ENCODE peak calls at places on chromosomes 4 and X, in nine cellular contexts. N, D, X, F, Z, P, J, O and B are unnamed samples. For H3K9me3, the result is how much of the 10 kb centered on the place peaks cover.

GRCh38 chrX:72314242-72314641 is 8.5 kb upstream of the CITED1 start:
- DNase-seq in J (no peak), D (no peak), P (no peak), Z (no peak), N (no peak), F (no peak), X (no peak), O (no peak), B (no peak)

GRCh38 chr4:3489451-3489962 is 26.4 kb downstream of the DOK7 start:
- DNase-seq in N (no peak), P (no peak), X (no peak), O (no peak), F (no peak), J (no peak), Z (no peak), D (no peak), B (no peak)

GRCh38 chr4:81786063-81786763 is 314.5 kb upstream of the RASGEF1B start:
- DNase-seq in F (no peak), O (no peak), X (no peak), D (no peak), N (peak), P (peak), Z (no peak), J (no peak), B (no peak)

GRCh38 chr4:152103181-152103901 is 342.5 kb upstream of the GATB start:
- DNase-seq in F (no peak), Z (no peak), N (no peak), D (no peak), J (no peak), O (no peak), X (no peak), P (no peak), B (no peak)

GRCh38 chrX:10033360-10034007 is 66.3 kb downstream of the CLDN34 start:
- DNase-seq in D (no peak), Z (no peak), N (no peak), O (no peak), J (no peak), P (no peak), X (peak), F (no peak), B (no peak)

GRCh38 chr4:184806711-184807110 is 19.1 kb downstream of the ACSL1 start:
- DNase-seq in Z (no peak), X (no peak), F (no peak), N (no peak), J (no peak), O (no peak), P (no peak), D (no peak), B (no peak)

GRCh38 chr4:40562208-40562607 is 67.5 kb downstream of the RBM47 start:
- DNase-seq in X (no peak), J (no peak), P (no peak), O (no peak), D (no peak), N (no peak), Z (no peak), F (no peak), B (no peak)

GRCh38 chr4:4990857-4991540 is 28.3 kb downstream of the CYTL1 start:
- DNase-seq in O (peak), X (peak), F (peak), N (peak), P (peak), Z (peak), J (peak), D (no peak), B (peak)

GRCh38 chr4:185115827-185116232 is 27.2 kb upstream of the SLC25A4 start:
- DNase-seq in X (peak), N (peak), Z (peak), J (peak), P (peak), D (no peak), F (peak), O (no peak), B (peak)

GRCh38 chrX:39809326-39809725 is 288.4 kb downstream of the BCOR start:
- DNase-seq in D (no peak), X (peak), P (no peak), N (no peak), Z (no peak), J (no peak), O (no peak), F (no peak), B (no peak)

GRCh38 chrX:121733514-121733913 is 686.1 kb downstream of the GLUD2 start:
- DNase-seq in D (no peak), Z (no peak), X (no peak), J (no peak), N (no peak), P (no peak), F (no peak), O (no peak), B (no peak)

GRCh38 chr4:95980877-95981360 is 141.0 kb downstream of the PDHA2 start:
- DNase-seq in D (no peak), N (no peak), J (no peak), Z (no peak), O (no peak), F (no peak), X (no peak), P (no peak), B (no peak)

GRCh38 chr4:95190751-95191436 is 357.9 kb downstream of the UNC5C start:
- DNase-seq in J (peak), P (no peak), F (no peak), Z (no peak), O (no peak), N (no peak), D (no peak), X (no peak), B (no peak)

GRCh38 chrX:3655181-3655580 is 58.3 kb downstream of the PRKX start:
- DNase-seq in Z (no peak), X (no peak), F (no peak), O (no peak), J (no peak), P (no peak), D (no peak), N (no peak), B (no peak)

GRCh38 chr4:105474110-105474518 is 252 bp upstream of the PPA2 start:
- DNase-seq in J (peak), O (peak), X (peak), D (no peak), F (no peak), N (no peak), P (peak), Z (peak), B (peak)

GRCh38 chrX:104523858-104524257 is 42.1 kb upstream of the IL1RAPL2 start:
- DNase-seq in O (no peak), D (no peak), J (no peak), F (no peak), N (no peak), Z (no peak), P (no peak), X (no peak), B (no peak)

GRCh38 chr4:35725131-35725530 is 519.2 kb downstream of the ARAP2 start:
- DNase-seq in X (no peak), N (no peak), D (no peak), J (no peak), F (no peak), Z (no peak), P (no peak), O (no peak), B (no peak)

GRCh38 chr4:116501954-116502353 is 583.4 kb downstream of the TRAM1L1 start:
- DNase-seq in Z (no peak), X (no peak), O (no peak), D (no peak), P (no peak), J (no peak), F (no peak), N (no peak), B (no peak)

GRCh38 chrX:44891642-44892041 is 18.7 kb downstream of the KDM6A start:
- DNase-seq in F (no peak), N (no peak), P (no peak), Z (no peak), X (no peak), J (no peak), O (no peak), D (no peak), B (no peak)

GRCh38 chr4:56241500-56241899 is 145.8 kb downstream of the AASDH start:
- DNase-seq in F (peak), Z (no peak), D (no peak), X (no peak), N (peak), P (peak), O (no peak), J (no peak), B (no peak)

GRCh38 chr4:1204286-1204827 is 32.0 kb upstream of the SPON2 start:
- DNase-seq in J (no peak), Z (no peak), F (peak), O (no peak), D (no peak), N (peak), P (peak), X (no peak), B (peak)

GRCh38 chr4:108783666-108784463 is 21.0 kb upstream of the ETNPPL start:
- DNase-seq in P (no peak), D (no peak), J (no peak), X (no peak), N (peak), O (no peak), Z (no peak), F (no peak), B (no peak)

GRCh38 chr4:98527528-98527927 is 130.9 kb downstream of the TSPAN5 start:
- DNase-seq in F (no peak), D (no peak), P (no peak), Z (no peak), X (peak), O (no peak), J (no peak), N (no peak), B (no peak)

GRCh38 chrX:134718329-134719317 is 60.4 kb upstream of the PLAC1 start:
- DNase-seq in Z (no peak), O (no peak), J (peak), N (peak), P (no peak), X (peak), F (no peak), D (peak), B (no peak)

GRCh38 chr4:1309261-1310010 is 19.7 kb downstream of the MAEA start:
- DNase-seq in N (peak), O (peak), P (peak), F (peak), Z (peak), D (peak), J (peak), X (peak), B (peak)

GRCh38 chrX:105375816-105376215 is 155.3 kb upstream of the TEX13A start:
- DNase-seq in X (no peak), D (no peak), N (no peak), O (no peak), F (no peak), Z (no peak), J (no peak), P (no peak), B (no peak)

GRCh38 chrX:153457136-153457825 is 11.4 kb upstream of the TREX2 start:
- DNase-seq in X (no peak), Z (no peak), D (no peak), N (no peak), P (no peak), F (no peak), O (no peak), J (no peak), B (no peak)

GRCh38 chrX:42524374-42524773 is 253.6 kb downstream of the PPP1R2C start:
- DNase-seq in D (no peak), P (no peak), N (no peak), J (no peak), O (no peak), F (no peak), X (peak), Z (no peak), B (no peak)

GRCh38 chr4:74439952-74440351 is 5.0 kb upstream of the AREG start:
- DNase-seq in J (no peak), X (no peak), Z (no peak), N (no peak), O (no peak), P (no peak), F (no peak), D (no peak), B (no peak)

GRCh38 chr4:650951-651883 is 22.9 kb downstream of the ATP5ME start:
- DNase-seq in P (no peak), X (no peak), O (no peak), J (no peak), D (no peak), N (no peak), F (no peak), Z (no peak), B (no peak)

GRCh38 chrX:130163350-130163851 is 2.2 kb downstream of the AIFM1 start:
- DNase-seq in X (no peak), O (no peak), Z (no peak), D (no peak), F (no peak), N (no peak), P (no peak), J (no peak), B (no peak)

GRCh38 chr4:52813546-52813945 is 48.6 kb upstream of the RASL11B start:
- DNase-seq in P (no peak), Z (no peak), X (no peak), F (no peak), N (no peak), O (no peak), J (no peak), D (no peak), B (no peak)

GRCh38 chr4:175770555-175770954 is 41.5 kb downstream of the GPM6A start:
- DNase-seq in N (no peak), O (no peak), Z (no peak), X (no peak), D (no peak), J (no peak), F (no peak), P (no peak), B (no peak)

GRCh38 chrX:1400731-1401471 is 9.0 kb upstream of the SLC25A6 start:
- DNase-seq in X (no peak), J (no peak), N (no peak), F (peak), O (no peak), Z (peak), P (no peak), D (no peak), B (no peak)

GRCh38 chrX:111375747-111376146 is 36.2 kb downstream of the DCX start:
- DNase-seq in O (no peak), J (no peak), D (no peak), F (no peak), N (no peak), Z (no peak), X (no peak), P (no peak), B (no peak)

GRCh38 chr4:186669159-186669720 is 54.4 kb downstream of the FAT1 start:
- DNase-seq in F (no peak), O (no peak), N (peak), P (no peak), Z (no peak), J (no peak), X (peak), D (no peak), B (no peak)

GRCh38 chrX:125694171-125694570 is 374.5 kb downstream of the TEX13C start:
- DNase-seq in X (no peak), F (no peak), N (no peak), P (no peak), Z (no peak), O (no peak), J (no peak), D (no peak), B (no peak)

GRCh38 chr4:18578307-18578706 is 556.8 kb upstream of the LCORL start:
- DNase-seq in Z (no peak), J (no peak), D (no peak), X (no peak), F (no peak), O (no peak), P (no peak), N (no peak), B (no peak)
- H3K9me3 ChIP-seq in Z (under half), J (under half), D (under half), X (under half), F (under half), O (under half), P (under half), N (under half), B (under half)

GRCh38 chr4:127875791-127876190 is 4.9 kb upstream of the PLK4 start:
- DNase-seq in J (no peak), N (no peak), Z (no peak), O (no peak), P (no peak), F (no peak), X (no peak), D (no peak), B (no peak)

GRCh38 chr4:127881565-127881869 is 824 bp downstream of the PLK4 start:
- DNase-seq in F (no peak), J (no peak), D (no peak), Z (no peak), N (no peak), O (no peak), X (no peak), P (no peak), B (no peak)

GRCh38 chr4:127880764-127881564 is at the start of gene PLK4:
- DNase-seq in N (peak), O (peak), J (peak), P (peak), Z (peak), D (peak), X (peak), F (peak), B (peak)
- TF ChIP-seq POLR2A in N (no peak), O (no peak), J (peak), P (no peak), Z (no peak), D (peak), X (peak), F (no peak), B (no peak)

DNA sequence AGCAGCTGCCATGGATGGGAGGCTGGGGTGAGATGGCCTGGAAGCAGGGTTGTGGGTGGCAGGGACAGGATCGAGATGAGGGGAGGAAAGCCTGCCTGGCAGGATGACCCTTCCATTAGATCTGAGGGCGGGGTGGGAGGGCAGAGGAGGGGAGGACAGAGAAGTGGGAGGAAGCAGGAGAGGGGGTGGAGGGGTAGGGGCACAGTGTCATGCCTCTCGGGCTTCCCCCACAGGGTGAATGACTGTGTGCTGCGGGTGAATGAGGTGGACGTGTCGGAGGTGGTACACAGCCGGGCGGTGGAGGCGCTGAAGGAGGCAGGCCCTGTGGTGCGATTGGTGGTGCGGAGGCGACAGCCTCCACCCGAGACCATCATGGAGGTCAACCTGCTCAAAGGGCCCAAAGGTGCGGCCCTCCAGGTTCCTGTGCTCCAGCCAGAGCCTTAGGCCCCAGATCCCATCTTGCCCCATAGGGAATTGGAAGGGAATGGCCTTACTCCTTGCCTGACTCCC is 4.9 kb downstream of the DLG3 start:
- DNase-seq in X (no peak), N (no peak), Z (no peak), F (no peak), J (no peak), P (no peak), D (no peak), O (no peak), B (no peak)
- H3K9me3 ChIP-seq in X (under half), N (under half), Z (under half), F (under half), J (under half), P (under half), D (under half), O (under half), B (under half)

GRCh38 chr4:10094841-10095240 is 21.8 kb downstream of the WDR1 start:
- DNase-seq in P (no peak), N (no peak), F (no peak), O (no peak), J (no peak), D (no peak), Z (no peak), X (no peak), B (no peak)
- TF ChIP-seq POLR2A in P (no peak), N (no peak), F (no peak), O (no peak), J (no peak), D (peak), Z (no peak), X (no peak), B (no peak)

GRCh38 chrX:151985531-151985930 is 11.1 kb upstream of the GABRE start:
- DNase-seq in Z (no peak), N (no peak), X (no peak), D (no peak), P (no peak), J (no peak), O (no peak), F (no peak), B (no peak)
- H3K9me3 ChIP-seq in Z (under half), N (under half), X (under half), D (under half), P (under half), J (under half), O (under half), F (under half), B (under half)

GRCh38 chr4:132218406-132218805 is 930.7 kb upstream of the PCDH10 start:
- DNase-seq in F (no peak), X (peak), N (no peak), O (no peak), J (no peak), P (no peak), D (no peak), Z (no peak), B (no peak)
- TF ChIP-seq POLR2A in F (no peak), X (no peak), N (no peak), O (no peak), J (no peak), P (no peak), D (no peak), Z (no peak), B (no peak)

DNA sequence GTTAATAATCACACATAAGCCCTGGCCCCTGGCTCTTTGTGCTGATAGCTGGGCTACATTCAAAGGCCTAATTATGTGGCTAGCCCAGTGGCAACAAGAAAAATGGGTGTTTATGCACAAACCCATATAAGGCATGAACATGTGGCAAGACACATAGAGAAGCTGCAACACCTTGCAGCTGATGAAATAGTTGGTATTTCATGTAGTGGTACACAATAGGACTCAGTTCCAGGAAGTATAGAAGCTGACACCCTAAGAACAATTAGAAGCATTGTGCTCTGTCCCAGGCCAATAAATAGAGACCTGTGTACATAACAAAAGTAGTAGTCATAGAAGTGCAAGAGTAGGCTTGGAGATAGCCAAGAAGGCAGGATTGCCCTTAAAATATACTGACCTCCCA is 14.7 kb upstream of the ZNF630 start:
- DNase-seq in O (no peak), J (no peak), F (no peak), N (no peak), P (no peak), D (no peak), X (no peak), Z (no peak), B (no peak)
- H3K9me3 ChIP-seq in O (under half), J (under half), F (under half), N (under half), P (under half), D (under half), X (under half), Z (under half), B (under half)

GRCh38 chrX:136196691-136197155 is 49.4 kb downstream of the FHL1 start:
- DNase-seq in X (no peak), N (no peak), P (no peak), O (no peak), F (no peak), Z (no peak), D (no peak), J (no peak), B (no peak)
- TF ChIP-seq POLR2A in X (no peak), N (no peak), P (peak), O (no peak), F (no peak), Z (no peak), D (no peak), J (no peak), B (no peak)

GRCh38 chr4:77263247-77263646 is 106.2 kb downstream of the CCNG2 start:
- DNase-seq in X (peak), N (no peak), O (no peak), Z (no peak), P (no peak), J (no peak), D (no peak), F (no peak), B (no peak)

GRCh38 chr4:77269505-77269904 is 112.5 kb downstream of the CCNG2 start:
- DNase-seq in X (no peak), J (no peak), D (no peak), F (no peak), N (no peak), P (no peak), Z (no peak), O (no peak), B (no peak)

GRCh38 chr4:77268108-77268507 is 111.1 kb downstream of the CCNG2 start:
- DNase-seq in D (no peak), X (no peak), O (no peak), F (no peak), Z (no peak), P (no peak), N (peak), J (no peak), B (no peak)

GRCh38 chr4:77264826-77265225 is 107.8 kb downstream of the CCNG2 start:
- DNase-seq in O (no peak), P (no peak), Z (no peak), F (no peak), X (no peak), N (no peak), J (no peak), D (no peak), B (no peak)
- H3K9me3 ChIP-seq in O (under half), P (under half), Z (under half), F (under half), X (under half), N (under half), J (under half), D (under half), B (under half)